ENCODE peak calls at places on chromosomes 1 and 21, in six cellular contexts. B, Z, M, P, G and T are unnamed samples.

GRCh38 chr1:61058477-61059245 is 23.7 kb upstream of the NFIA start:
- DNase-seq in B (no peak), Z (no peak), M (no peak), P (no peak), G (no peak), T (no peak)

GRCh38 chr1:110166861-110167260 is 16.6 kb downstream of the SLC6A17 start:
- DNase-seq in B (no peak), Z (no peak), M (no peak), P (no peak), G (no peak), T (no peak)

GRCh38 chr1:92907949-92908684 is 53.1 kb downstream of the DIPK1A start:
- DNase-seq in B (no peak), Z (no peak), M (no peak), P (peak), G (peak), T (no peak)

GRCh38 chr1:75614455-75615379 is 3.8 kb upstream of the SLC44A5 start:
- DNase-seq in B (no peak), Z (peak), M (peak), P (peak), G (no peak), T (peak)

GRCh38 chr1:16055613-16056520 is 12.3 kb downstream of the CLCNKB start:
- DNase-seq in B (peak), Z (peak), M (peak), P (peak), G (no peak), T (peak)

GRCh38 chr1:1426961-1427934 is 6.2 kb upstream of the ANKRD65 start:
- DNase-seq in B (no peak), Z (peak), M (peak), P (no peak), G (no peak), T (peak)

GRCh38 chr1:31696246-31696645 is 7.6 kb downstream of the COL16A1 start:
- DNase-seq in B (no peak), Z (no peak), M (no peak), P (no peak), G (no peak), T (no peak)

GRCh38 chr1:143643148-143643885 is 328.5 kb downstream of the FAM72C start:
- DNase-seq in B (no peak), Z (no peak), M (no peak), P (no peak), G (no peak), T (no peak)

GRCh38 chr1:234260578-234260977 is 112.7 kb upstream of the COA6 start:
- DNase-seq in B (no peak), Z (no peak), M (no peak), P (peak), G (peak), T (no peak)

GRCh38 chr1:207088161-207088560 is 499 bp upstream of the C4BPB start:
- DNase-seq in B (no peak), Z (no peak), M (no peak), P (peak), G (no peak), T (no peak)

GRCh38 chr1:174149216-174149615 is 10.1 kb upstream of the RABGAP1L start:
- DNase-seq in B (no peak), Z (no peak), M (no peak), P (no peak), G (no peak), T (no peak)

GRCh38 chr1:12052008-12052573 is 11.0 kb upstream of the TNFRSF8 start:
- DNase-seq in B (peak), Z (no peak), M (no peak), P (peak), G (peak), T (no peak)

GRCh38 chr1:168609133-168609715 is 32.8 kb downstream of the XCL1 start:
- DNase-seq in B (peak), Z (peak), M (no peak), P (peak), G (no peak), T (no peak)

GRCh38 chr1:15584489-15585363 is at the start of gene AGMAT:
- DNase-seq in B (no peak), Z (peak), M (peak), P (peak), G (no peak), T (peak)

GRCh38 chr1:233304489-233305102 is 9.1 kb upstream of the PCNX2 start:
- DNase-seq in B (no peak), Z (no peak), M (no peak), P (peak), G (no peak), T (no peak)

GRCh38 chr1:247913786-247914185 is 6.3 kb upstream of the OR2T8 start:
- DNase-seq in B (no peak), Z (no peak), M (no peak), P (no peak), G (no peak), T (no peak)

GRCh38 chr1:232982238-232982944 is 32.0 kb downstream of the NTPCR start:
- DNase-seq in B (no peak), Z (no peak), M (no peak), P (peak), G (no peak), T (no peak)

GRCh38 chr1:117595993-117596720 is 9.7 kb upstream of the TENT5C start:
- DNase-seq in B (no peak), Z (no peak), M (no peak), P (no peak), G (no peak), T (no peak)

GRCh38 chr1:162732566-162733335 is 57.8 kb upstream of the HSD17B7 start:
- DNase-seq in B (no peak), Z (no peak), M (no peak), P (no peak), G (no peak), T (no peak)

GRCh38 chr21:42235593-42235992 is 16.7 kb downstream of the ABCG1 start:
- DNase-seq in B (no peak), Z (no peak), M (no peak), P (no peak), G (no peak), T (no peak)

GRCh38 chr1:93080424-93080823 is 1.3 kb downstream of the MTF2 start:
- DNase-seq in B (no peak), Z (no peak), M (no peak), P (peak), G (no peak), T (no peak)

GRCh38 chr1:152013664-152014237 is 20.1 kb upstream of the S100A10 start:
- DNase-seq in B (no peak), Z (peak), M (no peak), P (peak), G (no peak), T (peak)

GRCh38 chr1:193070942-193071341 is 11.5 kb downstream of the RO60 start:
- DNase-seq in B (no peak), Z (peak), M (no peak), P (no peak), G (no peak), T (peak)

GRCh38 chr1:32289256-32289655 is 2.6 kb upstream of the HDAC1 start:
- DNase-seq in B (no peak), Z (no peak), M (no peak), P (no peak), G (peak), T (no peak)

GRCh38 chr1:14705824-14706223 is 107.3 kb downstream of the KAZN start:
- DNase-seq in B (no peak), Z (no peak), M (no peak), P (no peak), G (no peak), T (no peak)

GRCh38 chr1:113938192-113938591 is 9.1 kb downstream of the HIPK1 start:
- DNase-seq in B (no peak), Z (no peak), M (no peak), P (no peak), G (no peak), T (peak)

GRCh38 chr1:31860576-31860975 is 44.8 kb upstream of the SPOCD1 start:
- DNase-seq in B (no peak), Z (no peak), M (no peak), P (no peak), G (no peak), T (no peak)

GRCh38 chr1:176225485-176225884 is 18.4 kb upstream of the COP1 start:
- DNase-seq in B (no peak), Z (no peak), M (no peak), P (no peak), G (no peak), T (no peak)

GRCh38 chr1:31426249-31426922 is 13.4 kb downstream of the SERINC2 start:
- DNase-seq in B (no peak), Z (no peak), M (no peak), P (no peak), G (peak), T (no peak)

GRCh38 chr1:10629816-10630571 is 155.2 kb downstream of the PEX14 start:
- DNase-seq in B (no peak), Z (peak), M (no peak), P (no peak), G (no peak), T (peak)

GRCh38 chr1:6260961-6261614 is at the start of gene GPR153:
- DNase-seq in B (no peak), Z (no peak), M (peak), P (peak), G (no peak), T (peak)

GRCh38 chr1:109821221-109821669 is 57.5 kb upstream of the EPS8L3 start:
- DNase-seq in B (peak), Z (no peak), M (no peak), P (peak), G (peak), T (no peak)

GRCh38 chr1:183385746-183386145 is 32.4 kb downstream of the NMNAT2 start:
- DNase-seq in B (no peak), Z (no peak), M (no peak), P (no peak), G (no peak), T (no peak)

GRCh38 chr1:11594222-11594621 is 60.0 kb downstream of the FBXO2 start:
- DNase-seq in B (no peak), Z (peak), M (no peak), P (peak), G (no peak), T (no peak)

GRCh38 chr1:84348240-84348555 is 46.7 kb downstream of the SAMD13 start:
- DNase-seq in B (no peak), Z (no peak), M (no peak), P (peak), G (no peak), T (no peak)

GRCh38 chr21:42220138-42220701 is 1.3 kb downstream of the ABCG1 start:
- DNase-seq in B (no peak), Z (no peak), M (peak), P (peak), G (peak), T (peak)

GRCh38 chr1:37449936-37450335 is 24.4 kb upstream of the ZC3H12A start:
- DNase-seq in B (no peak), Z (no peak), M (no peak), P (no peak), G (no peak), T (no peak)

GRCh38 chr21:37939838-37940237 is 23.6 kb upstream of the KCNJ6 start:
- DNase-seq in B (no peak), Z (no peak), M (no peak), P (no peak), G (no peak), T (no peak)

GRCh38 chr21:46158666-46159300 is 3.4 kb upstream of the FTCD start:
- DNase-seq in B (no peak), Z (no peak), M (no peak), P (no peak), G (no peak), T (no peak)

GRCh38 chr1:63537940-63538339 is 14.6 kb downstream of the EFCAB7 start:
- DNase-seq in B (no peak), Z (no peak), M (no peak), P (no peak), G (no peak), T (no peak)
- TF ChIP-seq CTCF in B (no peak), Z (no peak), M (peak), P (peak), G (peak), T (no peak)

DNA sequence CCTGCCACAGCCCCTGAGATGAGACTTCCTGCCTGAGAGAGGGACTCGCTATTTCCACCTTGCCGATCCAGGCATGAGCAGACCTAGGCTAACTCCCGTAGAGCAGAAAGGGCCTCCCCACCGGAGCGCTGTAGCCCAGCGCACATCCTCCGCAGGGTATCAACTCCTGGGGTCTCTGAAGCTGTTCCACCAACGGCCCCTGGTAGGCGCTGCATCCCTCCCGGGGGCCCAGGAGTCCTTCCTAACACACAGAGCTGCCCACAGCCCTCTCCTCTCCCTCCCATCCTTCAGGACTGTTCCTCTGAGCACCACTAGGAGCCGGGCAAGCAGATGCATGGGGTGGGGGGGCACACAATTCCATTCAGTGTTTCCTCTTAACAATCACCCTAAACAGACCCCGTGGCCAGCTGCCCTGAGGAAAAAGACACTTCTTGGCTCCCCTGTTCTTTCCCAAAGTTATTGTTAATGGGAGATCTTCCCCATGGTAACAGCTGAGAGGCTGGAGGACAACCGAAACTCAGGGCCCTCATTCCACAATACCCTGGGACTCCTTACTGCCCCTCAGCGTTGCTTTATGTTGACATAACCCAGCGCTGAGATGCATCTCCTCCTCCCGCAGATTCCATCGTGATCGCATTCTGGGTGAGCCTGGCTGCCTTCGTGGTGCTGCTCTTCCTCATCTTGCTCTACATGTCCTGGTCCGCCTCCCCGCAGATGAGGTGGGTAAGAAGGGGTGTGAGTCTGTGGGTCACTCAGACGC is 7.5 kb downstream of the MRAP start:
- DNase-seq in B (no peak), Z (peak), M (peak), P (peak), G (no peak), T (peak)
- TF ChIP-seq CTCF in B (no peak), Z (peak), M (no peak), P (peak), G (peak), T (peak)

DNA sequence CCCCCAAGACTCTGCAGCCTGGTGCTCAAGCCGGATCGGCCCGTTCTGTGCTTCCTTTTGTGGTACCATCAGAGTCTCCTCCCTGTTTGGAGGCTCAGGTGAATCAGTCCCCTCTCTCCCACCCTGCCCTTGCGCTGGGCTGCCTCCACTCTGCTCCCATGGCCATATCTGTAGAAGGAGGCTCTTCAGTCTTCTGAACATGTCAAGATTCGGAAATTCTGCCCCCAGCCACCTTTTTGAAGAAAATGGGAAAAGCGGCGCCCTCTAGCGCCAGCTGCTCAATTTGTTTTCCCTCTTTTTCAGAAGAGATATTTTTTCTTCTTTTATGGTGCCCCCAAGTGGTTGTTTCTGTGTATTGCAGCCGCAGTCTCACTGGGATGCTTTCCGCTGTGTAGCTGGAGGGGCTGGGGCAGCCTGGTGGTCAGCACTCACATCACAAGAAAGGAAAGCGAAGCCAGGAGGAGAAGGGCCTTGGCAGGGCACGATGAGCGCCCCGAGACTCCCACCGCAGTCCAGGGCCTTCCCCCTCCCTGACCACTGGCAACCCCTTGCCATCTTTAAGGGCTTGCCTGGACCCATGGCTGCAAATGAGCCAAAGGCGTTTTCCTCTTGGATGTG is 58.4 kb upstream of the CACNA1E start:
- DNase-seq in B (no peak), Z (peak), M (peak), P (peak), G (no peak), T (peak)
- TF ChIP-seq CTCF in B (peak), Z (peak), M (peak), P (peak), G (peak), T (peak)

DNA sequence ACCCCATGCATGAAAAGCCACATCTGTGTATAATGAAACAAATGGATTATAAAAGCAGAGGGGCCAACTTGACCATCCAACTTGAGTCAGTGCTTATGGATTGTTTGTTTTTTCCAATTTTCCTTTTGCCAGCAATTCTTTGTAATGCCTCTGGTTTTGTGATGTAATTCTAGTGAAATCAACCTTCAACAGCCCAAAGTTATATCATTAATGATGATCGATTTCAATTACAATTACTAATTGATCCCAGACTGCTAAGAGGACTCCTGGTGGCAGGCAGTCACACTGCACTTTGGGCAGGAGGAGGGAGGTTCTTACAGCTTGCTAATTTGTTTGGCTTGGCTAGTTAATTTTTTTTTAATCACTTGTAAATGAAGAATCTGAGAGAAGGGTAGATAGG is 552.3 kb downstream of the NUF2 start:
- DNase-seq in B (no peak), Z (peak), M (no peak), P (no peak), G (no peak), T (no peak)
- TF ChIP-seq CTCF in B (no peak), Z (peak), M (peak), P (peak), G (peak), T (peak)